ENCODE peak calls at places on chromosome 15, in eight cellular contexts. M, C, U, D, W, P, S and R are unnamed samples.

GRCh38 chr15:82850242-82850591 is 40.8 kb downstream of the WHAMM start:
- DNase-seq in M (no peak), C (peak), U (peak), D (peak), W (peak), P (no peak), S (peak), R (no peak)

GRCh38 chr15:74867562-74868458 is 5.4 kb downstream of the SCAMP2 start:
- DNase-seq in M (peak), C (no peak), U (no peak), D (no peak), W (no peak), P (no peak), S (no peak), R (no peak)

GRCh38 chr15:81939604-81940440 is 106.0 kb downstream of the MEX3B start:
- DNase-seq in M (peak), C (no peak), U (peak), D (peak), W (peak), P (peak), S (peak), R (peak)

GRCh38 chr15:50260969-50261496 is 4.5 kb downstream of the HDC start:
- DNase-seq in M (no peak), C (peak), U (no peak), D (no peak), W (no peak), P (no peak), S (peak), R (no peak)

GRCh38 chr15:57743424-57743823 is 36.9 kb downstream of the POLR2M start:
- DNase-seq in M (no peak), C (no peak), U (no peak), D (peak), W (no peak), P (no peak), S (no peak), R (no peak)

GRCh38 chr15:31305375-31305774 is 21.3 kb upstream of the KLF13 start:
- DNase-seq in M (no peak), C (peak), U (no peak), D (no peak), W (no peak), P (no peak), S (no peak), R (no peak)

GRCh38 chr15:88048759-88049158 is 207.8 kb downstream of the NTRK3 start:
- DNase-seq in M (no peak), C (no peak), U (no peak), D (no peak), W (no peak), P (no peak), S (no peak), R (no peak)

GRCh38 chr15:34366271-34367043 is 539 bp downstream of the LPCAT4 start:
- DNase-seq in M (peak), C (peak), U (peak), D (peak), W (peak), P (peak), S (peak), R (peak)

GRCh38 chr15:79743032-79743431 is 153.8 kb downstream of the MTHFS start:
- DNase-seq in M (no peak), C (no peak), U (no peak), D (no peak), W (peak), P (peak), S (peak), R (no peak)

GRCh38 chr15:51681303-51681963 is at the start of gene SCG3:
- DNase-seq in M (peak), C (no peak), U (peak), D (peak), W (peak), P (peak), S (peak), R (peak)

GRCh38 chr15:86336051-86336788 is 256.5 kb downstream of the AGBL1 start:
- DNase-seq in M (no peak), C (no peak), U (no peak), D (no peak), W (peak), P (peak), S (peak), R (peak)

GRCh38 chr15:44804303-44805046 is 68.1 kb downstream of the TRIM69 start:
- DNase-seq in M (no peak), C (peak), U (no peak), D (no peak), W (no peak), P (no peak), S (no peak), R (no peak)

GRCh38 chr15:35616436-35617271 is 70.7 kb upstream of the DPH6 start:
- DNase-seq in M (no peak), C (no peak), U (no peak), D (no peak), W (no peak), P (no peak), S (no peak), R (no peak)

GRCh38 chr15:74338676-74339075 is 28.8 kb downstream of the CYP11A1 start:
- DNase-seq in M (no peak), C (no peak), U (no peak), D (no peak), W (no peak), P (no peak), S (no peak), R (no peak)

GRCh38 chr15:47194718-47195117 is 522.6 kb upstream of the SEMA6D start:
- DNase-seq in M (no peak), C (no peak), U (no peak), D (peak), W (peak), P (peak), S (peak), R (no peak)

DNA sequence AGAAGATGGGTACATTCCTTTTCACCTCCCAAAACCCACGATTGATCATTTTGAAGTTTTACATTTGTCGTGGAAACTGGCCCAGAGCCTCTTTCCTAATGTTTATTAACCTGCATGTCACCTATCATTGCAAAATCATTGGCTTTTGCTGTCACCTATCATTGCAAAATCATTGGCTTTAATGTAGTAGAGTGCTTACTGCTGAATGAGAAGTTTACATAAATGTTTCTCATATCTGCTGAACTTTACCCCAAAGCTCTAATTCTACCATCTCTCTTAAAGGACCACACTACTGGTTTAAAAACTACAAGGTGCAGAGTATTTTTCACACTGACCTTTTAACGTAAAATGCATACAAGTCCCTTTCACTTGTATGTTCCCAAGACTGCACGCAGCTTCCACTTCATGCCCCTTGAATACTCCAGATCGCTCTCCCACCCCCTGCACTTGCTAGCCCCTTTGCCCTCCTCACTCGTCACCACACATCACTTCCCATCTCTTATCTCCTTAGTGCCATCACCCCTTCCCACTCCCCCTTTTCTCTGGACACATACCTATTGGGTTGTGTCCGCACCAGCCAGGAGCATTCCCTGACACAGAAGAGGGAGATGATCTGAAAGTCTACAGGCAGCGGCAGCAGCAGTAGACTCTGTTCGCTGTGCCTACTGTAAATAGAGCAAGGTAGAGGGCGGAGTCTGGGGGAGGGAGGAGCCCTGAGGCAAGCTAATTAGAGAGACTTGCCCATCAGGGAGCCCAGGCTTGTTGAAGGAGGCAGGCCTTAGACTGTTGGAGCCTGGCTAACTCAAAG is 30.2 kb upstream of the ATOSA start:
- DNase-seq in M (no peak), C (no peak), U (peak), D (peak), W (no peak), P (no peak), S (no peak), R (no peak)
- H3K27ac ChIP-seq in M (no peak), C (no peak), U (no peak), D (no peak), W (no peak), P (no peak), S (no peak), R (peak)

GRCh38 chr15:43521419-43521818 is 4.0 kb downstream of the MAP1A start:
- DNase-seq in M (no peak), C (no peak), U (no peak), D (no peak), W (no peak), P (no peak), S (no peak), R (no peak)

GRCh38 chr15:43522247-43522646 is 4.8 kb downstream of the MAP1A start:
- DNase-seq in M (no peak), C (no peak), U (no peak), D (no peak), W (no peak), P (no peak), S (no peak), R (no peak)

GRCh38 chr15:43519207-43519606 is 1.8 kb downstream of the MAP1A start:
- DNase-seq in M (no peak), C (no peak), U (no peak), D (no peak), W (no peak), P (no peak), S (no peak), R (no peak)

GRCh38 chr15:43518073-43518761 is 809 bp downstream of the MAP1A start:
- DNase-seq in M (peak), C (no peak), U (peak), D (peak), W (no peak), P (no peak), S (peak), R (no peak)

GRCh38 chr15:43520138-43520537 is 2.7 kb downstream of the MAP1A start:
- DNase-seq in M (no peak), C (no peak), U (no peak), D (no peak), W (no peak), P (no peak), S (no peak), R (no peak)
- H3K27ac ChIP-seq in M (no peak), C (no peak), U (no peak), D (no peak), W (no peak), P (no peak), S (no peak), R (no peak)

GRCh38 chr15:100092034-100092433 is 249.7 kb downstream of the ADAMTS17 start:
- DNase-seq in M (no peak), C (peak), U (no peak), D (no peak), W (no peak), P (no peak), S (no peak), R (no peak)
- H3K27ac ChIP-seq in M (no peak), C (no peak), U (no peak), D (no peak), W (no peak), P (no peak), S (no peak), R (no peak)

GRCh38 chr15:28991236-28992171 is 105.7 kb downstream of the APBA2 start:
- DNase-seq in M (no peak), C (peak), U (no peak), D (no peak), W (no peak), P (no peak), S (no peak), R (no peak)
- H3K27ac ChIP-seq in M (no peak), C (no peak), U (no peak), D (no peak), W (no peak), P (no peak), S (no peak), R (no peak)

DNA sequence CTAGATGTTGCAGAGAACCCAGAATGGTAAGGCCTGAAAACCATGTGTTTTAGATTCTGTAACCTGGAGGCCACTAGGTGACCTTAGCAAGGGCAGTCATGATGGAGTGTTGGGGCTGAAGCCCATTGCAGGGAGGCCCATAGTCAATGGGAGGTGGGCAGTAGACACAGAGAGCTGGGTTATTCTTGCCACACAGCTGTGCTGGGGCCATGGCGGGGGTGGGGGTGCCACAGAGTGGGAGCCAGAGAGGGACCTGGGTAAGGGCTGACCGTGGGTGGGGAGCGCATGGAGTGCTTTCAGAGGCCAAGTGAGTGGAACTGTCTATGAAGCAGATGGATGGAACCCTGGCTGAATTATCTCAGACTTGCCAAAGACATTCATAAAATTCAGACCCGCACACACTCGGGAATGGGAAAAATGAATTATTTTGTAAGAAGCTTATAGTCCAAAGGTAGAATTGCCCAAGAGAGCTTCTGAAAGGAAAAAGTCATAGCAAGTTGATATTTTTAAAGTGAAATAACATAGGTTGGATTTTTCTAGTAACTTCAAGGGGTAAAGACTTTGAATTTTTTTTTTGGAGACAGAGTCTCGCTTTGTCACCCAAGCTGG is 53.9 kb downstream of the SMAD3 start:
- DNase-seq in M (no peak), C (no peak), U (no peak), D (no peak), W (no peak), P (no peak), S (no peak), R (no peak)
- H3K27ac ChIP-seq in M (no peak), C (peak), U (peak), D (no peak), W (no peak), P (peak), S (peak), R (peak)

GRCh38 chr15:90592144-90592887 is 62.6 kb downstream of the CRTC3 start:
- DNase-seq in M (no peak), C (no peak), U (no peak), D (no peak), W (peak), P (peak), S (peak), R (peak)

GRCh38 chr15:90594297-90594696 is 64.6 kb downstream of the CRTC3 start:
- DNase-seq in M (peak), C (peak), U (peak), D (no peak), W (no peak), P (peak), S (peak), R (peak)

GRCh38 chr15:90593469-90594158 is 63.9 kb downstream of the CRTC3 start:
- DNase-seq in M (no peak), C (no peak), U (no peak), D (no peak), W (no peak), P (no peak), S (no peak), R (no peak)

GRCh38 chr15:90588427-90588826 is 58.7 kb downstream of the CRTC3 start:
- DNase-seq in M (no peak), C (no peak), U (no peak), D (no peak), W (peak), P (no peak), S (peak), R (no peak)

DNA sequence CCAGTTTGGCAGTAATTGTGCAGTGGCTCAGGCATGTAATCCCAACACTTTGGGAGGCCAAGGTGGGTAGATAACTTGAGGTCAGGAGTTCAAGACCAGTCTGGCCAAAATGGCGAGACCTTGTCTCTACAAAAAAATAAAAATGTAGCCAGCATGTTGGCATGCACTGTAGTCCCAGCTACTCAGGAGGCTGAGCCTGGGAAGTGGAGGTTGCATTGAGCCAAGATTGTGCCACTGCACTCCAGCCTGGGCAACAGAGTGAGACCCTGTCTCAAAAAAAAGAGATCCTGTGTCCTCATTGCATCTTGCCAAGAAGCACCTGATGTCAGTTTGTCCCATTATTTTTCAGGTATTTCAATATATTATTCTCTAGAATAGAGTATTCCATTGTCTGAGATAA is 61.8 kb downstream of the CRTC3 start:
- DNase-seq in M (no peak), C (no peak), U (no peak), D (no peak), W (no peak), P (no peak), S (no peak), R (no peak)
- H3K27ac ChIP-seq in M (no peak), C (no peak), U (no peak), D (no peak), W (no peak), P (peak), S (peak), R (peak)

GRCh38 chr15:70768247-70768883 is 5.0 kb upstream of the UACA start:
- DNase-seq in M (no peak), C (no peak), U (no peak), D (no peak), W (no peak), P (no peak), S (peak), R (no peak)
- H3K27ac ChIP-seq in M (no peak), C (no peak), U (no peak), D (no peak), W (no peak), P (no peak), S (no peak), R (no peak)

DNA sequence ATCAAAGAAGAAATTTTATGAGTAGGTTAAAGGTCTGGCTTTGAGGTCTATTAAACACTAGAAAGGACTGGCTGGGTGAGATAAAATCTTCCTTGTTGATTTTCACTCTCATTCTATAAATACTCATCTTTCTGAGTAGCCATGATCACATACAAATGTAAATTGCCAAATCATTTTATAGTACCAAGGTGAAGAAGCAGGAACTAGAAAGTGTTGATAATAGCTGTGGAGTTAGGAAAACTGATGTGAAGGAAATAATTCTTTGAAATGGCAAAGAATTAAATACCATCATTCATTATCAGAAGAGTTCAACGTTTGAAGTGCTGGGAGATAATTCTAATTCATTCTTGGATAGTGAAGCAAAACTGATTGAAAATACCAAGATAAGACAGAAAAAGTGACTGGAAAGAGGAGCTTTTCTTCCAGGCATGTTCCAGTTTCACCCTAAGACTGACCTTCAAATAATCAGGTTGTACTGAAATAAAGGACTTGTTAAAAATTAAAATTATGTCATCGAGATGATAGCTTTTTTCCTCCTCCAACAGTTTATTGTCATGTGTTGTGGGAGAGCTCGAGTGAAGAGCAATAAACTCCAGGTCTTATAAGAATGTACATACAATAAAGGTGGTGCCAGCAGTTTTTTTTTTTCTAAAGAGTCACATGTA is 17.4 kb downstream of the THBS1 start:
- DNase-seq in M (no peak), C (no peak), U (no peak), D (no peak), W (peak), P (no peak), S (no peak), R (no peak)
- H3K27ac ChIP-seq in M (no peak), C (peak), U (no peak), D (no peak), W (peak), P (peak), S (no peak), R (peak)

DNA sequence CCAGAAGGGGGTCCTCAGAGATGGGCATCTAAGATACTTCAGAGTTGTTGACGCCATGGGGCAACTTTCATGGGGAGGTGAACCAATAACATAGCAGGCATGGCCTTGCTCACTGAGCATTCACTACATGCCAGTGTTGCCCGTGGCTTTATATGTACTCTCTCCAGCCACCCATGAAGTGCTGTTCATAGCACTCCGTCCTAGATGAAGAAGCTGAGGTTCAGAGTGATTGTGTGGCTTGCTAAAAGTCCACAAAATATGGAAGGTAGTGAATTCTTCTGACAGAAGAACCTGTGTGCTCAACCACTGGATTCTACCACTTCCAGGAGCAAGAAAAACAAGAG is 9.8 kb upstream of the SEMA4B start:
- DNase-seq in M (no peak), C (no peak), U (no peak), D (no peak), W (no peak), P (no peak), S (no peak), R (no peak)
- H3K27ac ChIP-seq in M (no peak), C (peak), U (peak), D (no peak), W (peak), P (peak), S (no peak), R (peak)